ENCODE peak calls at places on chromosomes 7 and 10, in four cellular contexts. X is SK-N-SH, I is HepG2, Y is K562. L is an unnamed sample.

GRCh38 chr7:74187915-74188675 is 13.9 kb downstream of the EIF4H start:
- DNase-seq in X (no peak), I (no peak), Y (no peak), L (no peak)

GRCh38 chr10:120098242-120098930 is 205.9 kb downstream of the SEC23IP start:
- DNase-seq in X (peak), I (no peak), Y (no peak), L (no peak)

GRCh38 chr10:5259952-5260578 is 63.4 kb downstream of the AKR1C4 start:
- DNase-seq in X (no peak), I (no peak), Y (no peak), L (no peak)

GRCh38 chr7:40175725-40176510 is 41.1 kb downstream of the SUGCT start:
- DNase-seq in X (no peak), I (no peak), Y (no peak), L (no peak)

GRCh38 chr7:140989068-140989467 is 25.7 kb downstream of the MRPS33 start:
- DNase-seq in X (no peak), I (peak), Y (no peak), L (no peak)

GRCh38 chr10:28302668-28303488 is at the start of gene MPP7:
- DNase-seq in X (peak), I (peak), Y (peak), L (peak)

GRCh38 chr10:91681361-91682276 is 48.7 kb upstream of the PPP1R3C start:
- DNase-seq in X (peak), I (no peak), Y (peak), L (no peak)

GRCh38 chr7:110595694-110596093 is 495.2 kb upstream of the LRRN3 start:
- DNase-seq in X (no peak), I (no peak), Y (peak), L (no peak)

GRCh38 chr7:134197342-134197741 is 70.2 kb downstream of the LRGUK start:
- DNase-seq in X (no peak), I (no peak), Y (peak), L (no peak)

GRCh38 chr7:140661124-140661523 is 11.6 kb upstream of the ADCK2 start:
- DNase-seq in X (no peak), I (no peak), Y (no peak), L (no peak)

GRCh38 chr10:63491558-63492316 is 26.0 kb upstream of the JMJD1C start:
- DNase-seq in X (no peak), I (no peak), Y (no peak), L (no peak)

GRCh38 chr10:78264361-78264760 is 230.7 kb downstream of the RPS24 start:
- DNase-seq in X (no peak), I (no peak), Y (no peak), L (no peak)

GRCh38 chr10:3401491-3401938 is 228.9 kb upstream of the PITRM1 start:
- DNase-seq in X (no peak), I (no peak), Y (no peak), L (no peak)

GRCh38 chr7:74401137-74401859 is 52.4 kb upstream of the GTF2IRD1 start:
- DNase-seq in X (peak), I (peak), Y (peak), L (no peak)

GRCh38 chr7:135291809-135292253 is 58.2 kb downstream of the STRA8 start:
- DNase-seq in X (no peak), I (peak), Y (no peak), L (no peak)

DNA sequence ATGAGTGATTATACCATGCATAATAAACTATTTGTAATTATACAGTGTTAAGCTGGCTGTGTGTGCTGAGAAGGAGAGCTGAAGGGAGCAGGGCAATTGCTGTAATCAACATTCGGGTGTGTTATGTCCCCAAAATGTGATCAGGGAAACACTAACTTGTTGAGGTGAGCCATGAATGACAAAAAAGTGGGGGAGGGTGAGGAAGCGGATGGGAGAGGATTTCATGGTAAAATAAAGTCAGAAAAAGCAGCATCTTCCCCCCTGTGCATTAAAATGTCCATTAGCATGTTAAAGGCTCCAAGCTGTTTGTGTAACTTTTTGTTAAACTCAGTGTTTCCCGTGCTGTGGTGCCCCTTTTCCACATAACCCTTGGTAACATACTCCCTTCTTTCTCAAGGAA is 84.9 kb downstream of the ARID5B start:
- DNase-seq in X (no peak), I (no peak), Y (no peak), L (no peak)
- TF ChIP-seq NFIC in X (no peak), I (no peak), Y (no peak), L (no peak)

DNA sequence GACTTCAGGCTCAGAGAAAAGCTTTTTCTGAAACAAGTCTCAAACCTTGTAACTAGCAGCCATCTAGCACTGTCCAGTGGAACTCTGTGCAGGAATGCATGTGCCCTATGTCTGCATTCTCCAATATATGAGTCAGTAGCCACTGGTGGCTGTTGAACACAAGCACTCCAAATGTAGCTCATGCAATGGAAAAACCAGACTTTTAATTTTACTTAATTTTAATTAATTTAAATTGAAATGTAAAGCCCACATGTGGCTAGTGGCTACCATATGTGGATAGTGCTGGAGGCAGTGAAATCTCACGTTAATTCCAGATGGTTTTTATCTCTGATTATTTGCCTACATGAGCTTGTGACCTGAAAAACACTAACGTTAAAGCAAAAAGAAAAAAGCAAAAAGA is 225.1 kb downstream of the GATA3 start:
- DNase-seq in X (peak), I (peak), Y (no peak), L (no peak)
- TF ChIP-seq NFIC in X (no peak), I (no peak), Y (no peak), L (no peak)

GRCh38 chr10:49769692-49770091 is 7.6 kb upstream of the OGDHL start:
- DNase-seq in X (no peak), I (no peak), Y (no peak), L (no peak)

GRCh38 chr10:49766484-49766883 is 4.4 kb upstream of the OGDHL start:
- DNase-seq in X (no peak), I (no peak), Y (no peak), L (no peak)

GRCh38 chr10:49767752-49768151 is 5.6 kb upstream of the OGDHL start:
- DNase-seq in X (no peak), I (no peak), Y (no peak), L (no peak)

GRCh38 chr10:49768731-49769130 is 6.6 kb upstream of the OGDHL start:
- DNase-seq in X (peak), I (no peak), Y (no peak), L (no peak)

DNA sequence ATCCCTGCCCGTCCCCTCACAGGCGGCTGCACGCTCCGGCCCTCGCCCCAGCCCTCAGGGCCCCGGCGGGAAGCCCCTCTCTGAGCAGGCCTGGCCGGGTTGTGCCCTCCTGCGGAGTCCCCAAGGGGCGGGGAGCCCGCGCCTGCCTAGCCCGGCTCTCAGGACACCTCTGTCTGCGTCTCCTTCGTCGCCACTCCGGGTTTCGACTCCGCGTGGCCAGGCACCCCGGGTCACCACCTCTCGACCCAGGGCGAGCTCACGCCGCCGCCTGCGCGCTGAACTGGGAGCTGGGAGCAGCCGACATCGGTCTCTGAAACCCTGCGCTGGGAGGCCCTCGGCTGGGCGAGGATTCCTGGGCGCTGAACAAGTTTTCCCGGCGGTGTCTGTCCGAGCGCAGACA is 6.2 kb upstream of the OGDHL start:
- DNase-seq in X (peak), I (no peak), Y (no peak), L (no peak)
- TF ChIP-seq NFIC in X (no peak), I (no peak), Y (no peak), L (no peak)

GRCh38 chr7:143367972-143368371 is 5.5 kb upstream of the FAM131B start:
- DNase-seq in X (peak), I (no peak), Y (no peak), L (no peak)
- TF ChIP-seq NFIC in X (peak), I (no peak), Y (no peak), L (no peak)

DNA sequence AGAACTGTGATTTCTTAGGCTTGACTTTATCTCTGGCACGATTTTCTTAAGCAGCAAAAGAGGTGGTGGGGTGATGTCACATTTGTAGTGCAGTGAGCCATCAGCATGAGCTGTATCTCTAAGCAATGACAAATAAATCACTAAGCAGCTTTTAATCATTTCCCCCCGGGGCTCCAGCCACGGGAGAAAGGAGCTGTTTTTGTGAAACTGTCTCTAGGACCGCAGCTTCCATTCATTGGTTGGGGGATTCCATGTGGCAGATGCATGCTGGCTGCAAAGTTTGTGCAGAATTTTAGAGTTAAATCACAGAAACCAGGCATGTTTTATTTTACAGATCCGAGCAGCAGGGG is 458 bp downstream of the KIAA1217 start:
- DNase-seq in X (peak), I (no peak), Y (no peak), L (no peak)
- TF ChIP-seq NFIC in X (no peak), I (no peak), Y (no peak), L (no peak)

L was measured in GM12878.